ENCODE peak calls at places on chromosome 15, in five cellular contexts. One of them, this sample, is unnamed.

GRCh38 chr15:73352082-73352481 is 16.7 kb downstream of the HCN4 start:
- DNase-seq in dorsolateral prefrontal cortex: no peak
- DNase-seq in neural crest cell: no peak
- DNase-seq in Peyer's patch: no peak
- DNase-seq in OCI-LY7: no peak
- DNase-seq in this sample: no peak

GRCh38 chr15:43433160-43433559 is 59.8 kb downstream of the TP53BP1 start:
- DNase-seq in Peyer's patch: no peak
- DNase-seq in dorsolateral prefrontal cortex: no peak
- DNase-seq in OCI-LY7: no peak
- DNase-seq in neural crest cell: no peak
- DNase-seq in this sample: no peak

GRCh38 chr15:73906346-73907017 is 19.8 kb upstream of the LOXL1 start:
- DNase-seq in Peyer's patch: peak
- DNase-seq in dorsolateral prefrontal cortex: no peak
- DNase-seq in neural crest cell: no peak
- DNase-seq in OCI-LY7: no peak
- DNase-seq in this sample: no peak

GRCh38 chr15:88746451-88746850 is 56.8 kb upstream of the ACAN start:
- DNase-seq in neural crest cell: no peak
- DNase-seq in dorsolateral prefrontal cortex: no peak
- DNase-seq in Peyer's patch: no peak
- DNase-seq in OCI-LY7: no peak
- DNase-seq in this sample: no peak

GRCh38 chr15:26537653-26538052 is 235.2 kb downstream of the GABRB3 start:
- DNase-seq in neural crest cell: no peak
- DNase-seq in Peyer's patch: no peak
- DNase-seq in OCI-LY7: no peak
- DNase-seq in dorsolateral prefrontal cortex: no peak
- DNase-seq in this sample: no peak

GRCh38 chr15:29291067-29291466 is 21.4 kb upstream of the NSMCE3 start:
- DNase-seq in dorsolateral prefrontal cortex: no peak
- DNase-seq in Peyer's patch: no peak
- DNase-seq in neural crest cell: no peak
- DNase-seq in OCI-LY7: no peak
- DNase-seq in this sample: no peak

GRCh38 chr15:28904541-28905303 is 18.9 kb downstream of the APBA2 start:
- DNase-seq in OCI-LY7: no peak
- DNase-seq in neural crest cell: no peak
- DNase-seq in Peyer's patch: peak
- DNase-seq in dorsolateral prefrontal cortex: no peak
- DNase-seq in this sample: no peak

GRCh38 chr15:57019496-57020160 is 101.2 kb downstream of the TCF12 start:
- DNase-seq in neural crest cell: no peak
- DNase-seq in OCI-LY7: no peak
- DNase-seq in Peyer's patch: no peak
- DNase-seq in dorsolateral prefrontal cortex: no peak
- DNase-seq in this sample: no peak

GRCh38 chr15:89496155-89497098 is at the start of gene RHCG:
- DNase-seq in dorsolateral prefrontal cortex: no peak
- DNase-seq in OCI-LY7: no peak
- DNase-seq in neural crest cell: peak
- DNase-seq in Peyer's patch: no peak
- DNase-seq in this sample: peak

GRCh38 chr15:90561344-90562244 is 31.9 kb downstream of the CRTC3 start:
- DNase-seq in neural crest cell: no peak
- DNase-seq in dorsolateral prefrontal cortex: no peak
- DNase-seq in Peyer's patch: no peak
- DNase-seq in OCI-LY7: no peak
- DNase-seq in this sample: no peak

GRCh38 chr15:70094690-70095311 is 2.9 kb downstream of the TLE3 start:
- DNase-seq in Peyer's patch: no peak
- DNase-seq in dorsolateral prefrontal cortex: no peak
- DNase-seq in OCI-LY7: no peak
- DNase-seq in neural crest cell: no peak
- DNase-seq in this sample: no peak

GRCh38 chr15:63945838-63946298 is 100.4 kb downstream of the DAPK2 start:
- DNase-seq in dorsolateral prefrontal cortex: no peak
- DNase-seq in Peyer's patch: no peak
- DNase-seq in neural crest cell: no peak
- DNase-seq in OCI-LY7: no peak
- DNase-seq in this sample: no peak

GRCh38 chr15:51849866-51850265 is 20.4 kb downstream of the TMOD3 start:
- DNase-seq in OCI-LY7: no peak
- DNase-seq in Peyer's patch: no peak
- DNase-seq in neural crest cell: no peak
- DNase-seq in dorsolateral prefrontal cortex: no peak
- DNase-seq in this sample: no peak

GRCh38 chr15:57217716-57218598 is 158.3 kb upstream of the CGNL1 start:
- DNase-seq in neural crest cell: no peak
- DNase-seq in OCI-LY7: no peak
- DNase-seq in dorsolateral prefrontal cortex: no peak
- DNase-seq in Peyer's patch: no peak
- DNase-seq in this sample: no peak

GRCh38 chr15:48300038-48300437 is 31.2 kb upstream of the DUT start:
- DNase-seq in OCI-LY7: no peak
- DNase-seq in dorsolateral prefrontal cortex: no peak
- DNase-seq in neural crest cell: no peak
- DNase-seq in Peyer's patch: no peak
- DNase-seq in this sample: no peak
- TF ChIP-seq CTCF in OCI-LY7: peak
- TF ChIP-seq CTCF in dorsolateral prefrontal cortex: no peak
- TF ChIP-seq CTCF in neural crest cell: no peak
- TF ChIP-seq CTCF in Peyer's patch: no peak
- TF ChIP-seq CTCF in this sample: no peak

GRCh38 chr15:67613708-67614107 is 71.2 kb downstream of the MAP2K5 start:
- DNase-seq in Peyer's patch: no peak
- DNase-seq in neural crest cell: no peak
- DNase-seq in OCI-LY7: peak
- DNase-seq in dorsolateral prefrontal cortex: no peak
- DNase-seq in this sample: no peak
- TF ChIP-seq CTCF in Peyer's patch: no peak
- TF ChIP-seq CTCF in neural crest cell: peak
- TF ChIP-seq CTCF in OCI-LY7: peak
- TF ChIP-seq CTCF in dorsolateral prefrontal cortex: no peak
- TF ChIP-seq CTCF in this sample: no peak

DNA sequence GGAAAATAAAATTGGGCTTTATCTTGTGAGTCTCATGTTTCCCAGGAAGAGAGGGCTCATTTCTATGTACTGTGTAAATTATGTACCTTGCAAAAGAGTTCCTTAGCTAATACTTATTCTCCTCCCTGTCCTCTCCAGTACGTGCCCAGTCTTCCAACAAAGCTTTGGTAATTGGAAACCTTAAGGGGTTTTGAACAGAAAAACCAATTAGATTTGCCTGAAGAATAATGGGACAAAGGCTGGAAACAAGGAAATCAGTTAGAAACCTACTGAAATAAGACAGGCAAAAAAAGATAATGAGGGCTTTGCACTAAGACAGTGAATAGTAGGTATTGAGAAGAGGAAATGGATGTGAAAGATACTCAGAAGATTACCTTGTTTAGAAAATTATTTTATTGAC is 82.5 kb downstream of the SPRED1 start:
- DNase-seq in OCI-LY7: no peak
- DNase-seq in Peyer's patch: no peak
- DNase-seq in neural crest cell: no peak
- DNase-seq in dorsolateral prefrontal cortex: no peak
- DNase-seq in this sample: no peak
- TF ChIP-seq CTCF in OCI-LY7: no peak
- TF ChIP-seq CTCF in Peyer's patch: no peak
- TF ChIP-seq CTCF in neural crest cell: no peak
- TF ChIP-seq CTCF in dorsolateral prefrontal cortex: no peak
- TF ChIP-seq CTCF in this sample: no peak

GRCh38 chr15:94040523-94041248 is 190.7 kb upstream of the MCTP2 start:
- DNase-seq in OCI-LY7: no peak
- DNase-seq in Peyer's patch: no peak
- DNase-seq in dorsolateral prefrontal cortex: no peak
- DNase-seq in neural crest cell: no peak
- DNase-seq in this sample: no peak
- TF ChIP-seq CTCF in OCI-LY7: peak
- TF ChIP-seq CTCF in Peyer's patch: no peak
- TF ChIP-seq CTCF in dorsolateral prefrontal cortex: no peak
- TF ChIP-seq CTCF in neural crest cell: no peak
- TF ChIP-seq CTCF in this sample: no peak

DNA sequence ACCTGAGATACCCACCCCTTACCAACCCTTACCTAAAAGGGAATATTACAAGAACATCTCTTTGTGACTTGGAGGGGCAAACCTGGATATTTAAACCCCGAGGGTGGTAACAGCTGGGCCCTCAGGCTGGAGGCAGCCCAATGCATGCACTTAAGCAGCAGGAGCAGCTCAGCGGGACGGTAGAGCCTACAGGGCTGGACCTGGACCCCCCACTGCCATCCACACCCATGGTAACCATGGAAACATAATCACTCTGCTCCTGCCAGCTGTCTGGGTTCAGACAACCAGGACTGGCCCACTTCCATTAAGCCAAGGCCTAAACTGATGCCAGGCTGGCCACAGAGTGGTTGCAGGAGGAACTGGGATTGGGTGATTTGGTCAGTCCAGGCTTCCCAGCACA is 52.8 kb downstream of the ETFA start:
- DNase-seq in OCI-LY7: no peak
- DNase-seq in dorsolateral prefrontal cortex: no peak
- DNase-seq in Peyer's patch: no peak
- DNase-seq in neural crest cell: no peak
- DNase-seq in this sample: no peak
- TF ChIP-seq CTCF in OCI-LY7: no peak
- TF ChIP-seq CTCF in dorsolateral prefrontal cortex: no peak
- TF ChIP-seq CTCF in Peyer's patch: no peak
- TF ChIP-seq CTCF in neural crest cell: no peak
- TF ChIP-seq CTCF in this sample: no peak

GRCh38 chr15:55630921-55631320 is 42.8 kb upstream of the PYGO1 start:
- DNase-seq in OCI-LY7: no peak
- DNase-seq in Peyer's patch: no peak
- DNase-seq in neural crest cell: no peak
- DNase-seq in dorsolateral prefrontal cortex: no peak
- DNase-seq in this sample: no peak

GRCh38 chr15:55628369-55628730 is 40.2 kb upstream of the PYGO1 start:
- DNase-seq in OCI-LY7: no peak
- DNase-seq in Peyer's patch: no peak
- DNase-seq in dorsolateral prefrontal cortex: no peak
- DNase-seq in neural crest cell: no peak
- DNase-seq in this sample: no peak

GRCh38 chr15:55632434-55632833 is 44.3 kb upstream of the PYGO1 start:
- DNase-seq in neural crest cell: no peak
- DNase-seq in OCI-LY7: no peak
- DNase-seq in dorsolateral prefrontal cortex: no peak
- DNase-seq in Peyer's patch: no peak
- DNase-seq in this sample: no peak

GRCh38 chr15:55633731-55634130 is 45.6 kb upstream of the PYGO1 start:
- DNase-seq in neural crest cell: no peak
- DNase-seq in OCI-LY7: no peak
- DNase-seq in dorsolateral prefrontal cortex: no peak
- DNase-seq in Peyer's patch: no peak
- DNase-seq in this sample: no peak

GRCh38 chr15:55627730-55628368 is 39.7 kb upstream of the PYGO1 start:
- DNase-seq in dorsolateral prefrontal cortex: no peak
- DNase-seq in neural crest cell: no peak
- DNase-seq in Peyer's patch: no peak
- DNase-seq in OCI-LY7: no peak
- DNase-seq in this sample: no peak
- TF ChIP-seq CTCF in dorsolateral prefrontal cortex: no peak
- TF ChIP-seq CTCF in neural crest cell: no peak
- TF ChIP-seq CTCF in Peyer's patch: no peak
- TF ChIP-seq CTCF in OCI-LY7: no peak
- TF ChIP-seq CTCF in this sample: no peak

GRCh38 chr15:91865486-91865885 is 12.0 kb downstream of the SLCO3A1 start:
- DNase-seq in OCI-LY7: no peak
- DNase-seq in neural crest cell: no peak
- DNase-seq in Peyer's patch: no peak
- DNase-seq in dorsolateral prefrontal cortex: no peak
- DNase-seq in this sample: no peak

GRCh38 chr15:91866971-91867372 is 13.5 kb downstream of the SLCO3A1 start:
- DNase-seq in dorsolateral prefrontal cortex: peak
- DNase-seq in Peyer's patch: no peak
- DNase-seq in neural crest cell: no peak
- DNase-seq in OCI-LY7: no peak
- DNase-seq in this sample: no peak

GRCh38 chr15:91864669-91865068 is 11.2 kb downstream of the SLCO3A1 start:
- DNase-seq in dorsolateral prefrontal cortex: no peak
- DNase-seq in Peyer's patch: no peak
- DNase-seq in OCI-LY7: peak
- DNase-seq in neural crest cell: no peak
- DNase-seq in this sample: no peak

GRCh38 chr15:91866371-91866905 is 12.9 kb downstream of the SLCO3A1 start:
- DNase-seq in dorsolateral prefrontal cortex: no peak
- DNase-seq in OCI-LY7: no peak
- DNase-seq in neural crest cell: no peak
- DNase-seq in Peyer's patch: no peak
- DNase-seq in this sample: no peak

DNA sequence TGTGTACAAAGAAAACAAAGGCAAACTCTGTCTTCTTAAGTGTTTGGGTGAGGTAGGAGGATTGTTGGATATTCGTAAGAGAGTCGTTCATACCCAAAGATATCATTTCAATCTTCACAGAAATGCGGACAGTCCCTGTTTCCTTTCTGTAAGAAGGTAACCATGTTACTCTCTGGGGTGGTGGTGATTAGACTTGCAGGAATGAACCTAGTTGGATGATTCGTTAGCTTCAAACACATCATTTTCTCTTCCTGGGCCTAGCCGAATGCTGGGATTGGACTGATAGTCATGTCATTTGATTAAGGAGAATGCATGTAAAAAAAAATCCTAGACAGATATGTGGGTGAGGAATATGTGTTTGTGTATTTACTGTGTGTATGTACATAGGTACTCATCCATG is 12.4 kb downstream of the SLCO3A1 start:
- DNase-seq in OCI-LY7: no peak
- DNase-seq in neural crest cell: no peak
- DNase-seq in dorsolateral prefrontal cortex: no peak
- DNase-seq in Peyer's patch: no peak
- DNase-seq in this sample: no peak
- TF ChIP-seq CTCF in OCI-LY7: no peak
- TF ChIP-seq CTCF in neural crest cell: no peak
- TF ChIP-seq CTCF in dorsolateral prefrontal cortex: no peak
- TF ChIP-seq CTCF in Peyer's patch: no peak
- TF ChIP-seq CTCF in this sample: no peak

DNA sequence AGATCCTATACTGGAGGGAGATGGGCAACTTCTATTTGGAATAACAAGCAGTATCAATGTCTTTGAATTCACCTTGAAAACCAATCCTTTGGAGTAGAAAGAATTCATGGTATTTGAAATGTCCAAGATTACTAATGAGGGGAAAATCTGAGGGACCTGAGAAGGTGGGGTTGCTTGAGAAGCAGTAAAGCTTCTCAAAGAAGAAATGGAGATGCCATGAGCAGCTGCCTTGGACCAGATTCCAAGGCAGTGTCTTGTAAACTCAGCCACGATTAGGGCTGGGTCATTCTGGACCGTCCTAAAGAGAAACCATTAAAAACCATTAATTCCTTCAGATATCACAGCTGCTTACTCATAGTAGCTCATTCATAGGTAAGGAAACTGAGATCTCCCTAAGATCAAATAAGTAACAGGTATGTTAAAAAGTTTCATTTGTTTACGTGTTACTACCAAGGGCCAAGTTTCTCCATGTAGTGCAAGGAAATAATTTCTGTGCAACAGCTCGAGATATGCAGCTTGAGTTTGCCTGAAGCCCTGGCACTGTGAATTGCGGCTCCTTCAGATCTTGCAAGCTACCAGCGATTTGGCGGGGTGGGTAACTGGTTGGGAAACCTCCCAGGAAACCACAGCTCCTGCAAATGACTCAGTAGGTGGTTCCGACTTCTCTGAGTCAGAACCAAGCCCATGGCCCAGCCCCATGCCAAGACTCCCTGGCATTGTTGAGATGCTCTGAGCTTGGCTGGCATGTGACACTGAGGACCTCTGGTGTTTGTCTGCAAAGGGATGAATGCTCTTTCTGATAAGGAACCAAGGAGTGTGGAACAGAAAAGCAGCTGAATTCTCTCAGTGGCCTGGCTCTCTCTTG is 296.8 kb downstream of the RORA start:
- DNase-seq in neural crest cell: no peak
- DNase-seq in Peyer's patch: no peak
- DNase-seq in dorsolateral prefrontal cortex: no peak
- DNase-seq in OCI-LY7: no peak
- DNase-seq in this sample: no peak
- TF ChIP-seq CTCF in neural crest cell: no peak
- TF ChIP-seq CTCF in Peyer's patch: no peak
- TF ChIP-seq CTCF in dorsolateral prefrontal cortex: no peak
- TF ChIP-seq CTCF in OCI-LY7: no peak
- TF ChIP-seq CTCF in this sample: no peak

This sample was measured in body of pancreas.